ENCODE peak calls at places on chromosomes 12 and 14, in four cellular contexts. One of them, this sample, is unnamed.

GRCh38 chr12:6049587-6049986 is 74.9 kb downstream of the VWF start:
- DNase-seq in anterior cingulate cortex: no peak
- DNase-seq in amniotic stem cell: no peak
- DNase-seq in GM20000: no peak
- DNase-seq in this sample: no peak

GRCh38 chr12:6273931-6274687 is 36.4 kb upstream of the PLEKHG6 start:
- DNase-seq in anterior cingulate cortex: no peak
- DNase-seq in amniotic stem cell: no peak
- DNase-seq in GM20000: peak
- DNase-seq in this sample: no peak

GRCh38 chr12:92360543-92360942 is 214.9 kb upstream of the BTG1 start:
- DNase-seq in anterior cingulate cortex: no peak
- DNase-seq in amniotic stem cell: no peak
- DNase-seq in GM20000: no peak
- DNase-seq in this sample: no peak

GRCh38 chr14:100640481-100641273 is 53.5 kb upstream of the BEGAIN start:
- DNase-seq in anterior cingulate cortex: no peak
- DNase-seq in amniotic stem cell: no peak
- DNase-seq in GM20000: peak
- DNase-seq in this sample: no peak

GRCh38 chr12:117060236-117060926 is 38.8 kb downstream of the TESC start:
- DNase-seq in anterior cingulate cortex: no peak
- DNase-seq in amniotic stem cell: no peak
- DNase-seq in GM20000: no peak
- DNase-seq in this sample: peak

GRCh38 chr12:98701166-98701565 is 56.1 kb downstream of the APAF1 start:
- DNase-seq in anterior cingulate cortex: no peak
- DNase-seq in amniotic stem cell: no peak
- DNase-seq in GM20000: no peak
- DNase-seq in this sample: no peak

GRCh38 chr14:72907886-72908285 is 14.0 kb upstream of the DPF3 start:
- DNase-seq in anterior cingulate cortex: no peak
- DNase-seq in amniotic stem cell: peak
- DNase-seq in GM20000: no peak
- DNase-seq in this sample: no peak

GRCh38 chr14:65170768-65171251 is 68.5 kb upstream of the MAX start:
- DNase-seq in anterior cingulate cortex: peak
- DNase-seq in amniotic stem cell: peak
- DNase-seq in GM20000: peak
- DNase-seq in this sample: no peak

GRCh38 chr12:3920378-3921141 is 47.4 kb upstream of the PARP11 start:
- DNase-seq in anterior cingulate cortex: no peak
- DNase-seq in amniotic stem cell: no peak
- DNase-seq in GM20000: no peak
- DNase-seq in this sample: no peak

GRCh38 chr12:32768518-32768917 is 12.8 kb upstream of the YARS2 start:
- DNase-seq in anterior cingulate cortex: no peak
- DNase-seq in amniotic stem cell: no peak
- DNase-seq in GM20000: no peak
- DNase-seq in this sample: no peak

GRCh38 chr12:57723630-57723962 is 14.9 kb downstream of the AGAP2 start:
- DNase-seq in anterior cingulate cortex: no peak
- DNase-seq in amniotic stem cell: no peak
- DNase-seq in GM20000: peak
- DNase-seq in this sample: no peak

GRCh38 chr12:107441906-107442305 is 243.7 kb upstream of the PWP1 start:
- DNase-seq in anterior cingulate cortex: no peak
- DNase-seq in amniotic stem cell: no peak
- DNase-seq in GM20000: no peak
- DNase-seq in this sample: no peak

GRCh38 chr12:30138483-30138882 is 354.7 kb upstream of the TMTC1 start:
- DNase-seq in anterior cingulate cortex: no peak
- DNase-seq in amniotic stem cell: no peak
- DNase-seq in GM20000: no peak
- DNase-seq in this sample: no peak

GRCh38 chr12:45464699-45465098 is 248.8 kb downstream of the ANO6 start:
- DNase-seq in anterior cingulate cortex: no peak
- DNase-seq in amniotic stem cell: no peak
- DNase-seq in GM20000: no peak
- DNase-seq in this sample: no peak

GRCh38 chr14:83874662-83875061 is 1655.3 kb upstream of the FLRT2 start:
- DNase-seq in anterior cingulate cortex: no peak
- DNase-seq in amniotic stem cell: peak
- DNase-seq in GM20000: no peak
- DNase-seq in this sample: no peak

GRCh38 chr14:102798926-102799325 is 21.7 kb downstream of the TRAF3 start:
- DNase-seq in anterior cingulate cortex: no peak
- DNase-seq in amniotic stem cell: no peak
- DNase-seq in GM20000: no peak
- DNase-seq in this sample: no peak

GRCh38 chr12:19018302-19018980 is 111.1 kb upstream of the PLEKHA5 start:
- DNase-seq in anterior cingulate cortex: no peak
- DNase-seq in amniotic stem cell: no peak
- DNase-seq in GM20000: no peak
- DNase-seq in this sample: no peak

GRCh38 chr12:4539167-4539870 is 629 bp downstream of the RAD51AP1 start:
- DNase-seq in anterior cingulate cortex: no peak
- DNase-seq in amniotic stem cell: no peak
- DNase-seq in GM20000: no peak
- DNase-seq in this sample: no peak

GRCh38 chr14:33799705-33800269 is 151.1 kb downstream of the EGLN3 start:
- DNase-seq in anterior cingulate cortex: no peak
- DNase-seq in amniotic stem cell: no peak
- DNase-seq in GM20000: no peak
- DNase-seq in this sample: no peak